ENCODE peak calls at places on chromosomes 16 and 17, in four cellular contexts. E, D, A and V are unnamed samples.

GRCh38 chr17:48335858-48336500 is 94.0 kb downstream of the SKAP1 start:
- DNase-seq in D (peak), A (no peak), E (no peak), V (no peak)

GRCh38 chr17:382644-383533 is 30.3 kb upstream of the RPH3AL start:
- DNase-seq in E (no peak), A (peak), D (peak), V (no peak)

GRCh38 chr17:74761419-74761818 is 13.0 kb downstream of the NHERF1 start:
- DNase-seq in E (no peak), D (no peak), A (no peak), V (no peak)

GRCh38 chr16:54072237-54072636 is 214.3 kb downstream of the IRX3 start:
- DNase-seq in D (no peak), E (no peak), A (no peak), V (no peak)

GRCh38 chr17:7883781-7884386 is 4.7 kb upstream of the CHD3 start:
- DNase-seq in D (peak), E (no peak), A (no peak), V (no peak)

GRCh38 chr16:112153-112840 is 26.2 kb downstream of the NPRL3 start:
- DNase-seq in A (no peak), D (no peak), E (no peak), V (no peak)

GRCh38 chr17:41478240-41478639 is 2.7 kb downstream of the KRT35 start:
- DNase-seq in D (no peak), E (no peak), A (no peak), V (no peak)

GRCh38 chr16:49458656-49459445 is 85.2 kb downstream of the C16orf78 start:
- DNase-seq in A (peak), E (no peak), D (no peak), V (peak)

GRCh38 chr16:50588276-50588675 is 40.1 kb downstream of the NKD1 start:
- DNase-seq in E (no peak), A (no peak), D (no peak), V (no peak)

GRCh38 chr17:75652934-75653549 is 13.9 kb downstream of the RECQL5 start:
- DNase-seq in A (peak), E (no peak), D (peak), V (no peak)

GRCh38 chr17:19448341-19449268 is 37.6 kb downstream of the RNF112 start:
- DNase-seq in D (peak), A (peak), E (no peak), V (no peak)

GRCh38 chr17:69820881-69821473 is 254.0 kb upstream of the KCNJ16 start:
- DNase-seq in E (no peak), D (no peak), A (no peak), V (no peak)

GRCh38 chr16:47732806-47733150 is 271.6 kb downstream of the PHKB start:
- DNase-seq in A (no peak), D (peak), E (no peak), V (peak)

GRCh38 chr16:648071-648785 is 937 bp upstream of the WDR90 start:
- DNase-seq in D (peak), A (no peak), E (no peak), V (no peak)

GRCh38 chr16:3762080-3762750 is 44.9 kb upstream of the TRAP1 start:
- DNase-seq in D (no peak), A (no peak), E (no peak), V (no peak)

GRCh38 chr17:78226752-78227454 is 4.5 kb upstream of the TMEM235 start:
- DNase-seq in D (no peak), E (no peak), A (no peak), V (no peak)

GRCh38 chr17:31529841-31530251 is 138.4 kb downstream of the RAB11FIP4 start:
- DNase-seq in E (no peak), D (no peak), A (no peak), V (no peak)

GRCh38 chr17:81683208-81683583 is 401 bp downstream of the ARL16 start:
- DNase-seq in A (no peak), E (no peak), D (no peak), V (no peak)

GRCh38 chr16:70676571-70677498 is 9.0 kb downstream of the MTSS2 start:
- DNase-seq in D (no peak), E (no peak), A (peak), V (no peak)

GRCh38 chr17:30316736-30317135 is 17.1 kb downstream of the TMIGD1 start:
- DNase-seq in E (no peak), D (no peak), A (no peak), V (no peak)

GRCh38 chr16:31267332-31268032 is 7.7 kb downstream of the ITGAM start:
- DNase-seq in D (no peak), A (no peak), E (no peak), V (no peak)

GRCh38 chr17:14205380-14205779 is 31.3 kb downstream of the CDRT15 start:
- DNase-seq in E (no peak), A (no peak), D (no peak), V (peak)

GRCh38 chr17:82909322-82909904 is 69.6 kb upstream of the ZNF750 start:
- DNase-seq in E (no peak), D (no peak), A (no peak), V (no peak)

GRCh38 chr17:56320443-56320842 is 167.2 kb downstream of the ANKFN1 start:
- DNase-seq in D (no peak), E (no peak), A (no peak), V (no peak)

GRCh38 chr17:42774066-42774750 is 959 bp downstream of the VPS25 start:
- DNase-seq in D (no peak), E (no peak), A (no peak), V (no peak)

GRCh38 chr16:12639044-12639443 is 164.6 kb downstream of the CPPED1 start:
- DNase-seq in D (peak), A (no peak), E (no peak), V (no peak)

GRCh38 chr17:9875441-9875840 is 29.6 kb downstream of the RCVRN start:
- DNase-seq in E (no peak), D (no peak), A (no peak), V (no peak)

GRCh38 chr17:9878361-9878760 is 26.7 kb downstream of the RCVRN start:
- DNase-seq in D (no peak), E (no peak), A (no peak), V (no peak)

GRCh38 chr17:9878791-9879525 is 26.1 kb downstream of the RCVRN start:
- DNase-seq in D (no peak), E (no peak), A (no peak), V (no peak)

GRCh38 chr17:9872852-9873251 is 32.2 kb downstream of the RCVRN start:
- DNase-seq in A (no peak), E (no peak), D (no peak), V (no peak)

DNA sequence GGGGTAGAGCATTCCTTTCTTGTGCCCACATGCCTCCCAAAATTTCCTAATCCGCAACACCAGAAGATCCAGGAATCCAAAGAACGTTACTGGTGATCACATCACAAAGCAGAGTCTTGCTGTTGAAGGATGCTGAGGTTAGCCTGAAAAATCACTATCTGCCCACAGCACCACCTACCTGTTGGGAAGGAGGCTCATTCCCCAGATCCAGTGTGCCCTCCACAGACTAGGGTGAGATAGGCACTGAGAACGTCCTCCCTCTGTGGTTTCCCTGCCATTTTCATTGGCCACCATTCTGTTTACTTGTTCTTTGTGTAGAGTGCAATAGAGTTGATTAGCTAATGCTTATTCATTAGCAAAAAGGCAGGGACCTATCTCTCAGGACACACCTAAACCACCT is 30.3 kb downstream of the RCVRN start:
- DNase-seq in A (no peak), D (peak), E (no peak), V (no peak)
- TF ChIP-seq CTCF in A (no peak), D (peak), E (no peak), V (peak)

GRCh38 chr17:27296427-27296979 is 2.6 kb downstream of the WSB1 start:
- DNase-seq in A (no peak), E (no peak), D (peak), V (no peak)
- TF ChIP-seq POLR2A in A (no peak), E (peak), D (no peak), V (no peak)

DNA sequence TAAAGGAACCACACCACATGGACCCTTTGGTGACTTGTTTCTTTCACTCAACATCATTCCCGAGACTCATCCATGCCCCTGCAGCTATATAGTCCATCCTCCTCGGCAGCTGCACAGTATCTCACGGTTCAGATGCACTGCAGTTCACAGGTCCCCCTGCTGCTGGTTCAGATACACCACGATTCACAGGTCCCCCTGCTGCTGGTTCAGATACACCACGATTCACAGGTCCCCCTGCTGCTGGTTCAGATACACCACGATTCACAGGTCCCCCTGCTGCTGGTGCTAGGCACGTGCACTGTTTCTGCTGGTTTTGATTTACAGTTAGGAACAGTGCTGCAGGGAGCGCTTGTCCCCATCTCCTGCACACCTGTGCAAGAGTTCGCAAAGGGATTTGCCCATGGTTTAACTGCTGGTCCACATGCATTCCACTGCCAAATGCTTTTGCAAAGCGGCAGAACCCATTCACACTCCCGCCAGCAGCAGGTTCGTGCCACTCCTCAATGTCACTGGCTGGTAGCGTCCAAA is 3.8 kb downstream of the HSDL1 start:
- DNase-seq in D (peak), E (no peak), A (no peak), V (no peak)
- TF ChIP-seq CTCF in D (no peak), E (no peak), A (no peak), V (no peak)

DNA sequence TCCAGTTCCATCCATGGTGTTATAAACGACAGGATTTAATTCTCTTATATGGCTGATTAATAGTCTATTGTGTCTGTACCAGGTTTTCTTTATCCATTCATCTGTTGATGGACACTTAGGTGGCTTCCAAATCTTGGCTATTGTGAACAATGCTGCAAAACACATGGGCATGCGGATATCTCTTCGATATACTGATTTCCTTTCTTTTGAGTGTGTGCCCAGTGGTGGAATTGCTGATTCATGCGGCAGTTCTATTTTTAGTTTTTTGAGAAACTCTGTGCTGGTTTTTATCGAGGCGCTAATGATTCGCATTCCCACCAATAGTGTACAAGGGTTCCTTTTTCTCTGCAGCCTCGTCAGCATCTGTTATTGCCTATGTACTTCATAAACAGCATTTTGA is 599.4 kb downstream of the TMEM114 start:
- DNase-seq in A (no peak), D (no peak), E (no peak), V (peak)
- TF ChIP-seq POLR2A in A (no peak), D (no peak), E (no peak), V (no peak)

DNA sequence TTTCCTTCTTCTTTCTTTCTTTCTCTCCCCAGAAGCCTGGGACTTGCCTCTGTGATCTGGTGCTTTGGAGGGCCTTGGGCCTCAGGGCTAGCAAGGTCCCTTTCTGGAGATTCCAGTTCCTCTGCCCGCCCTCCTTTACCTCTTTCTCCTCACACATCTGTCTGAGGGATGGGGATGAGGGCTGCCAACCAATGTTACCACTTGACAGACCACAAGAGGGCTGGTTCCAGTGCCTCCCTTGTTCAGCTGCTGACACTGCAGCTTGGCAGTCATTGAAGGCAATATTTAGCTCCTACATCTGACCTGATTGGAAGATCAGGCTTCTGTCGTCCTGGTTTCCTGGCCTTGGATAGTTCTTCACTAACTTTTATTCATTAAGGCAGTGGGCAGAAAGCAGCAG is 3.6 kb upstream of the ZNF652 start:
- DNase-seq in A (no peak), E (no peak), D (peak), V (no peak)
- TF ChIP-seq CTCF in A (no peak), E (no peak), D (no peak), V (no peak)

DNA sequence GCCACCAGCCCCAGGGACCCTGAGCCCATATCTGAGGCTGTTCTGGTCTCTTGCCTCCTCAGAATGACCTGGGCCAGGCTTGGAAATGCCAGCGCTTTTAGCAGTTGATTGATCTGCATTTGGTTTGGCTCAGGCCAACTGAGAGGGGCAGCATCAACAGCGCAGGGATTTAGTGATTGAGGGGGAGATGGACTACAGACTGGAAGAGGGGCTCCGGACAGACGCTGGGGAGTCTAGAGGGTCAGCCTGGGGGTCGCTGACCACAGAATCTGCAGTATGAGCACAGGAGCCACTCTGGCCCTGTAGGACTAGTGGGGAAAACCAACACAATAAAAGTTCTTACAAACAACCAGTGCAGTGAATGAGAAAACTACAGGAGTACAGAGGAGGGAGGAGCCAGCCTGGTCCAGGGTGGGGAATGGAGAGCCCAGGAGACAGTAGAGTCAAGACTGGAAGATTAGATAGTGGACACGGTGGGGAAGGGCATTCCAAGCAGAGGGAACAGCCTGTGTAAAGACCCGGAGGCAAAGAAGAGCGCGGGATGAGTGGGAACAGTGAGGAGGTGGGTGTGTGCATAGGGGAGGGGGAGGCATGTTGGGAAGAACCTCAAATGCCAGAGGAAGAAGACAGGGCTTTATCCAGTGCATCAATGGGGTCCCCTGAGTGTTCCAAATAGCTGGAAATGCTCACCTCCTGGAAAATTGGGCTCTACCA is 128.9 kb downstream of the MRM1 start:
- DNase-seq in E (no peak), D (no peak), A (no peak), V (no peak)
- TF ChIP-seq POLR2A in E (no peak), D (no peak), A (no peak), V (no peak)

DNA sequence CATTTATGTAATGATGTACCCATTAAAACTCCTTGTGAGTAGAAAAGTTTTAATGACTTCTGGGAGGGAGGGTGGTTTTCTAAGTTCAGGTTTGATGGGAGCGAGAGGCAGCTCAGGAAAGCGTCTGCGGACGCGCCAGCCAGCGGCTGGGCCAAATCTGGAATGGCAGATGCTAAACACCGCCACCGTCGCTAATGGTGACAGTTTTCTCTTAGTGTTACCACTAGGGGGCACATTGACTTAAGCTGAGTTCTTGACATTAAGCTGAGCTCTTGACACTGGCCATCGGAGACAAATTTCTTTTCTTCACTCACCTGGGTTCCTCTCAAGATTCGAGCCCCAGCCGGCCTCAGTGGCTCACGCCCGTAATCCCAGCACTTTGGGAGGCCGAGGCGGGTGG is 6.7 kb downstream of the TRPV1 start:
- DNase-seq in D (peak), E (no peak), A (no peak), V (no peak)
- TF ChIP-seq CTCF in D (peak), E (peak), A (no peak), V (peak)

DNA sequence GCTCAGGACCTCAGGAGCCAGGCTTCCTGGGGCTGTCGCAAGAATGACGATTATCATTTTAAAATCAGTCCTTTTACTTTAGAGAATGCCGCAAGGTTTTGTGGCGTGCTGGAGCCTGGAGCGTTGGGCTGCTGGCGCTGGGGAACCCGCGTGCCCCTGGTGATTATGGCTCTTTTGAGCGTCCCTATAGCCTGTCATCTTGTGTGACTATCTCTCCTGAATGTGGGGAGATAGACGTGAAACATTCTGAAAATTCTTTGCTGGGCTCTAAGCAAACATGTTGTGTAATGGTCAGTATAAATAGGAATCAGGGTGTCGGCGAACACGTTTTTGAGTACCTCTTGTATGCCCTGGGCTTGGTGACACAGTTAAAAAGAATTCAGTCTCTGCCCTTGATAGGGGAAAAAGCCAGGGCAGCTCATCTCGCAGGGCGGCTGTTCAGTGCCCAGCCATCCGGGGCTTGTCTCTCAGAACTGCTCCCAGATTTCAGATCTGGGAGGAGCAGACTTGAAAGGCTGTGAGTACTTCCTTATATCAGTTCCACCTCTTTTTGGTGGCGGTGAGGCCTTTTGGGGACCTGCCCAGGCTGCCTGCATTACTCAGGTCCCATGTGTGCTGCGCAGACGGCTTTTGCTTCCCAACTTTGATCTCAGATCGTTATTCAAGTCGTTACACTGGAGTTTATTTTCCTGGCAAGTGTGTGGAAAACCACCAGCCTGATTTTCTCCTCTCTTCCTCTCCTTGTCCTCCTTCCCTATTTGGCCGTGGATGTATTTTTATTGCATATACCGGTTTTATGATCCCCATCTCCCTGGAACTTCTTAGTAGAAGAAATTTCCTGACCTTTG is 976 bp downstream of the SLC7A6 start:
- DNase-seq in A (peak), E (peak), D (peak), V (peak)
- TF ChIP-seq POLR2A in A (no peak), E (peak), D (peak), V (peak)

GRCh38 chr17:49859991-49860953 is 12.4 kb upstream of the TAC4 start:
- DNase-seq in E (no peak), D (peak), A (no peak), V (no peak)
- TF ChIP-seq CTCF in E (no peak), D (no peak), A (no peak), V (no peak)